ENCODE peak calls at places on chromosomes 4 and X, in eight cellular contexts. One of them, this sample, is unnamed.

GRCh38 chr4:142282870-142283431 is 563.1 kb downstream of the INPP4B start:
- DNase-seq in Calu3: peak
- DNase-seq in BJ: no peak
- DNase-seq in H9: no peak
- DNase-seq in tibial nerve: no peak
- DNase-seq in CD4-positive, alpha-beta T cell: peak
- DNase-seq in heart left ventricle: no peak
- DNase-seq in astrocyte of the spinal cord: peak
- DNase-seq in this sample: peak

GRCh38 chrX:103215037-103215767 is at the start of gene BEX4:
- DNase-seq in Calu3: peak
- DNase-seq in BJ: no peak
- DNase-seq in H9: peak
- DNase-seq in tibial nerve: peak
- DNase-seq in CD4-positive, alpha-beta T cell: peak
- DNase-seq in heart left ventricle: peak
- DNase-seq in astrocyte of the spinal cord: peak
- DNase-seq in this sample: peak

GRCh38 chr4:187236491-187236890 is 512.8 kb upstream of the FAT1 start:
- DNase-seq in Calu3: no peak
- DNase-seq in BJ: peak
- DNase-seq in H9: no peak
- DNase-seq in tibial nerve: no peak
- DNase-seq in CD4-positive, alpha-beta T cell: no peak
- DNase-seq in heart left ventricle: no peak
- DNase-seq in astrocyte of the spinal cord: peak
- DNase-seq in this sample: no peak

GRCh38 chr4:143336828-143337599 is at the start of gene GAB1:
- DNase-seq in Calu3: peak
- DNase-seq in BJ: no peak
- DNase-seq in H9: peak
- DNase-seq in tibial nerve: peak
- DNase-seq in CD4-positive, alpha-beta T cell: no peak
- DNase-seq in heart left ventricle: peak
- DNase-seq in astrocyte of the spinal cord: peak
- DNase-seq in this sample: peak

GRCh38 chrX:22063284-22063683 is 31.2 kb downstream of the PHEX start:
- DNase-seq in Calu3: peak
- DNase-seq in BJ: no peak
- DNase-seq in H9: no peak
- DNase-seq in tibial nerve: no peak
- DNase-seq in CD4-positive, alpha-beta T cell: no peak
- DNase-seq in heart left ventricle: no peak
- DNase-seq in astrocyte of the spinal cord: no peak
- DNase-seq in this sample: peak

GRCh38 chr4:8502836-8503585 is 62.4 kb downstream of the TRMT44 start:
- DNase-seq in Calu3: no peak
- DNase-seq in BJ: no peak
- DNase-seq in H9: no peak
- DNase-seq in tibial nerve: no peak
- DNase-seq in CD4-positive, alpha-beta T cell: no peak
- DNase-seq in heart left ventricle: peak
- DNase-seq in astrocyte of the spinal cord: peak
- DNase-seq in this sample: no peak

GRCh38 chrX:55710701-55711100 is 6.8 kb upstream of the RRAGB start:
- DNase-seq in Calu3: peak
- DNase-seq in BJ: no peak
- DNase-seq in H9: no peak
- DNase-seq in tibial nerve: no peak
- DNase-seq in CD4-positive, alpha-beta T cell: no peak
- DNase-seq in heart left ventricle: no peak
- DNase-seq in astrocyte of the spinal cord: peak
- DNase-seq in this sample: no peak

GRCh38 chr4:52976523-52977230 is 114.6 kb downstream of the RASL11B start:
- DNase-seq in Calu3: no peak
- DNase-seq in BJ: no peak
- DNase-seq in H9: no peak
- DNase-seq in tibial nerve: no peak
- DNase-seq in CD4-positive, alpha-beta T cell: no peak
- DNase-seq in heart left ventricle: no peak
- DNase-seq in astrocyte of the spinal cord: no peak
- DNase-seq in this sample: no peak

GRCh38 chr4:107183155-107183774 is 147.2 kb upstream of the DKK2 start:
- DNase-seq in Calu3: peak
- DNase-seq in BJ: no peak
- DNase-seq in H9: no peak
- DNase-seq in tibial nerve: no peak
- DNase-seq in CD4-positive, alpha-beta T cell: no peak
- DNase-seq in heart left ventricle: no peak
- DNase-seq in astrocyte of the spinal cord: peak
- DNase-seq in this sample: peak

GRCh38 chr4:17285747-17286146 is 226.1 kb downstream of the QDPR start:
- DNase-seq in Calu3: no peak
- DNase-seq in BJ: no peak
- DNase-seq in H9: no peak
- DNase-seq in tibial nerve: no peak
- DNase-seq in CD4-positive, alpha-beta T cell: no peak
- DNase-seq in heart left ventricle: no peak
- DNase-seq in astrocyte of the spinal cord: no peak
- DNase-seq in this sample: no peak

GRCh38 chr4:53608242-53608641 is 17.0 kb upstream of the LNX1 start:
- DNase-seq in Calu3: no peak
- DNase-seq in BJ: no peak
- DNase-seq in H9: no peak
- DNase-seq in tibial nerve: no peak
- DNase-seq in CD4-positive, alpha-beta T cell: no peak
- DNase-seq in heart left ventricle: no peak
- DNase-seq in astrocyte of the spinal cord: no peak
- DNase-seq in this sample: no peak

GRCh38 chrX:40864972-40865371 is 129.6 kb upstream of the MED14 start:
- DNase-seq in Calu3: no peak
- DNase-seq in BJ: peak
- DNase-seq in H9: no peak
- DNase-seq in tibial nerve: no peak
- DNase-seq in CD4-positive, alpha-beta T cell: no peak
- DNase-seq in heart left ventricle: no peak
- DNase-seq in astrocyte of the spinal cord: peak
- DNase-seq in this sample: no peak

GRCh38 chrX:130715299-130715698 is 187.7 kb downstream of the ENOX2 start:
- DNase-seq in Calu3: no peak
- DNase-seq in BJ: no peak
- DNase-seq in H9: no peak
- DNase-seq in tibial nerve: no peak
- DNase-seq in CD4-positive, alpha-beta T cell: no peak
- DNase-seq in heart left ventricle: no peak
- DNase-seq in astrocyte of the spinal cord: peak
- DNase-seq in this sample: no peak

GRCh38 chr4:150875367-150875766 is 139.7 kb downstream of the LRBA start:
- DNase-seq in Calu3: no peak
- DNase-seq in BJ: no peak
- DNase-seq in H9: no peak
- DNase-seq in tibial nerve: no peak
- DNase-seq in CD4-positive, alpha-beta T cell: no peak
- DNase-seq in heart left ventricle: no peak
- DNase-seq in astrocyte of the spinal cord: no peak
- DNase-seq in this sample: no peak

GRCh38 chrX:42485621-42486020 is 292.3 kb downstream of the PPP1R2C start:
- DNase-seq in Calu3: peak
- DNase-seq in BJ: no peak
- DNase-seq in H9: no peak
- DNase-seq in tibial nerve: no peak
- DNase-seq in CD4-positive, alpha-beta T cell: no peak
- DNase-seq in heart left ventricle: no peak
- DNase-seq in astrocyte of the spinal cord: peak
- DNase-seq in this sample: no peak

GRCh38 chr4:4296283-4296846 is 6.3 kb downstream of the ZBTB49 start:
- DNase-seq in Calu3: no peak
- DNase-seq in BJ: no peak
- DNase-seq in H9: no peak
- DNase-seq in tibial nerve: no peak
- DNase-seq in CD4-positive, alpha-beta T cell: no peak
- DNase-seq in heart left ventricle: no peak
- DNase-seq in astrocyte of the spinal cord: no peak
- DNase-seq in this sample: no peak

GRCh38 chr4:46389301-46389761 is 597 bp downstream of the GABRA2 start:
- DNase-seq in Calu3: no peak
- DNase-seq in BJ: no peak
- DNase-seq in H9: peak
- DNase-seq in tibial nerve: no peak
- DNase-seq in CD4-positive, alpha-beta T cell: no peak
- DNase-seq in heart left ventricle: no peak
- DNase-seq in astrocyte of the spinal cord: peak
- DNase-seq in this sample: peak

GRCh38 chrX:79330022-79330421 is 37.1 kb downstream of the ITM2A start:
- DNase-seq in Calu3: no peak
- DNase-seq in BJ: no peak
- DNase-seq in H9: peak
- DNase-seq in tibial nerve: no peak
- DNase-seq in CD4-positive, alpha-beta T cell: no peak
- DNase-seq in heart left ventricle: no peak
- DNase-seq in astrocyte of the spinal cord: no peak
- DNase-seq in this sample: no peak

GRCh38 chr4:183495182-183495581 is 9.7 kb upstream of the ING2 start:
- DNase-seq in Calu3: no peak
- DNase-seq in BJ: no peak
- DNase-seq in H9: no peak
- DNase-seq in tibial nerve: no peak
- DNase-seq in CD4-positive, alpha-beta T cell: no peak
- DNase-seq in heart left ventricle: no peak
- DNase-seq in astrocyte of the spinal cord: no peak
- DNase-seq in this sample: no peak

GRCh38 chrX:574830-575229 is 55.8 kb upstream of the SHOX start:
- DNase-seq in Calu3: no peak
- DNase-seq in BJ: no peak
- DNase-seq in H9: no peak
- DNase-seq in tibial nerve: no peak
- DNase-seq in CD4-positive, alpha-beta T cell: no peak
- DNase-seq in heart left ventricle: no peak
- DNase-seq in astrocyte of the spinal cord: no peak
- DNase-seq in this sample: no peak

GRCh38 chr4:7964459-7964858 is 24.8 kb upstream of the AFAP1 start:
- DNase-seq in Calu3: no peak
- DNase-seq in BJ: no peak
- DNase-seq in H9: no peak
- DNase-seq in tibial nerve: no peak
- DNase-seq in CD4-positive, alpha-beta T cell: no peak
- DNase-seq in heart left ventricle: no peak
- DNase-seq in astrocyte of the spinal cord: no peak
- DNase-seq in this sample: no peak

GRCh38 chrX:44342866-44343265 is 606 bp downstream of the EFHC2 start:
- DNase-seq in Calu3: no peak
- DNase-seq in BJ: no peak
- DNase-seq in H9: no peak
- DNase-seq in tibial nerve: no peak
- DNase-seq in CD4-positive, alpha-beta T cell: no peak
- DNase-seq in heart left ventricle: no peak
- DNase-seq in astrocyte of the spinal cord: no peak
- DNase-seq in this sample: no peak

DNA sequence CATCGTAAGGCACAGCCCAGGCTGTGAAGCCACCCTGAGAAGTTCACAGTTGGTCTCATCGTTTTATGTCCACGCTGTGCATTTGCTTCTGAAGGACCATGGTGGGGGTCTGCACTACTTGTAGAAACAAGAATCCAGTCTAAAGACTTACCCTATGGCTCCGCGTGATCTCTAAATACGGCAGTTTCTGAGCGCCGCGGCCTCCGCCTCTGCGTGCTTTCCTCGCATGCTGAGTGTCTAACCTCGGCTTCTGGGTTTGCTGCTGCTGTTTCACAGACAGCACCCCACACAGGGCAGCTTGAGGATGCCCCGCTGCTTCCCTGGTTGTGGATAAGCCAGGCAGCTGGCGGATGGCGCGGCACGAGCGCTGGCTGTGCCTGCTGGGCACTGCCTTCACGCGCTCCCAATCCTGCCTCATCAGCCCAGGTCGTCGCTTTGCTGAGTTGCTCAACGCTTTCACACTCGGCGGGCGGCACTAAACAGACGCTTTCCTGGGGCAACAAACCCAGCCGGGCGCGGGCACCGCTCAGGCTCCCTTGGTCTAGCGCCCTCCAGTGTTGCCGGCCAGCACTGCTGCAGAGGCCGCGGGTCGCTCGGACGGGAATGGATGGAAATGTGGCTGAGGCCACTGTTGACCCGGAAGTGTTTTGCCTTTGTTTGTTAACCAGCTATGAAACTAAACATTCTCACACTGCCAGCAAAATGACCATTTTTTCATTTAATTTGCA is 39.2 kb downstream of the FGFRL1 start:
- DNase-seq in Calu3: no peak
- DNase-seq in BJ: no peak
- DNase-seq in H9: peak
- DNase-seq in tibial nerve: no peak
- DNase-seq in CD4-positive, alpha-beta T cell: no peak
- DNase-seq in heart left ventricle: peak
- DNase-seq in astrocyte of the spinal cord: no peak
- DNase-seq in this sample: no peak
- TF ChIP-seq CTCF in Calu3: no peak
- TF ChIP-seq CTCF in BJ: no peak
- TF ChIP-seq CTCF in H9: peak
- TF ChIP-seq CTCF in tibial nerve: peak
- TF ChIP-seq CTCF in CD4-positive, alpha-beta T cell: no peak
- TF ChIP-seq CTCF in heart left ventricle: no peak
- TF ChIP-seq CTCF in astrocyte of the spinal cord: peak
- TF ChIP-seq CTCF in this sample: peak

GRCh38 chrX:137432609-137433008 is 133.3 kb upstream of the ZIC3 start:
- DNase-seq in Calu3: no peak
- DNase-seq in BJ: no peak
- DNase-seq in H9: peak
- DNase-seq in tibial nerve: no peak
- DNase-seq in CD4-positive, alpha-beta T cell: no peak
- DNase-seq in heart left ventricle: no peak
- DNase-seq in astrocyte of the spinal cord: peak
- DNase-seq in this sample: no peak
- TF ChIP-seq CTCF in Calu3: no peak
- TF ChIP-seq CTCF in BJ: no peak
- TF ChIP-seq CTCF in H9: peak
- TF ChIP-seq CTCF in tibial nerve: no peak
- TF ChIP-seq CTCF in CD4-positive, alpha-beta T cell: no peak
- TF ChIP-seq CTCF in heart left ventricle: no peak
- TF ChIP-seq CTCF in astrocyte of the spinal cord: peak
- TF ChIP-seq CTCF in this sample: peak

DNA sequence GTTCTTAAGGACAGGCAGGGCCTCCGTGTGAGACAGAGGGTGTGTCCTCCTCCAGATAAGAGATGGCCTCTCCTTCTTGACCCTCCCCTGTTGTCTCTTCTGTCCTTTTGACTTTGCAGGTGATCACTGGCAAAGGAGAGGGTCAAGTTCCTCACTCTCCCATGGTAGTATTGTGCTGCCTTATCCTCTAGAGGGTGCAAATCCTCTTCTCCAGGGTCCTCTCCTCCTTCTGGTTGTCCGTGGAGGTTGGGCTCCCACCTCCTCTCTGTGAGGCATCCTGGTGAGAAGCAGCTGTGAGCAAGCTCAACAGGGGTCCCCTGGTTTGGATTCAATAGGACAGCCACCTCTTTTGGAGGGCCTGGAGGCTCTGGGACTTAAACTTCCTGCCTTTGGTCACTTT is 44.8 kb downstream of the ZNF182 start:
- DNase-seq in Calu3: no peak
- DNase-seq in BJ: no peak
- DNase-seq in H9: peak
- DNase-seq in tibial nerve: no peak
- DNase-seq in CD4-positive, alpha-beta T cell: no peak
- DNase-seq in heart left ventricle: no peak
- DNase-seq in astrocyte of the spinal cord: no peak
- DNase-seq in this sample: no peak
- TF ChIP-seq CTCF in Calu3: no peak
- TF ChIP-seq CTCF in BJ: peak
- TF ChIP-seq CTCF in H9: peak
- TF ChIP-seq CTCF in tibial nerve: no peak
- TF ChIP-seq CTCF in CD4-positive, alpha-beta T cell: peak
- TF ChIP-seq CTCF in heart left ventricle: no peak
- TF ChIP-seq CTCF in astrocyte of the spinal cord: no peak
- TF ChIP-seq CTCF in this sample: peak

GRCh38 chr4:189436207-189436606 is 504.5 kb upstream of the FRG1 start:
- DNase-seq in Calu3: no peak
- DNase-seq in BJ: no peak
- DNase-seq in H9: no peak
- DNase-seq in tibial nerve: no peak
- DNase-seq in CD4-positive, alpha-beta T cell: no peak
- DNase-seq in heart left ventricle: no peak
- DNase-seq in astrocyte of the spinal cord: no peak
- DNase-seq in this sample: no peak
- TF ChIP-seq CTCF in Calu3: no peak
- TF ChIP-seq CTCF in BJ: no peak
- TF ChIP-seq CTCF in H9: peak
- TF ChIP-seq CTCF in tibial nerve: no peak
- TF ChIP-seq CTCF in CD4-positive, alpha-beta T cell: no peak
- TF ChIP-seq CTCF in heart left ventricle: no peak
- TF ChIP-seq CTCF in astrocyte of the spinal cord: no peak
- TF ChIP-seq CTCF in this sample: peak

This sample was measured in neural crest cell.